ENCODE peak calls at places on chromosomes 16 and 17, in ten cellular contexts. U is SK-N-MC; X is CD8-positive, alpha-beta T cell; T is SHP77; H is A549; O is fibroblast of villous mesenchyme; F is left ventricle myocardium inferior; K is uterus; I is astrocyte of the spinal cord; Z is IMR-90. R is an unnamed sample.

GRCh38 chr16:3101018-3101840 is 2.1 kb upstream of the ZSCAN10 start:
- DNase-seq in U (no peak), X (no peak), T (peak), H (peak), O (peak), F (no peak), K (no peak), I (no peak), Z (no peak), R (no peak)

GRCh38 chr17:62763891-62764600 is 44.1 kb downstream of the MARCHF10 start:
- DNase-seq in U (no peak), X (no peak), T (no peak), H (no peak), O (no peak), F (no peak), K (no peak), I (no peak), Z (no peak), R (no peak)

GRCh38 chr17:31571124-31571892 is 179.8 kb downstream of the RAB11FIP4 start:
- DNase-seq in U (no peak), X (no peak), T (no peak), H (no peak), O (peak), F (peak), K (peak), I (peak), Z (peak), R (peak)

GRCh38 chr17:12693640-12694039 is 27.9 kb downstream of the MYOCD start:
- DNase-seq in U (no peak), X (no peak), T (no peak), H (no peak), O (no peak), F (no peak), K (no peak), I (no peak), Z (peak), R (no peak)

GRCh38 chr16:72875291-72876036 is 172.5 kb downstream of the ZFHX3 start:
- DNase-seq in U (no peak), X (no peak), T (no peak), H (no peak), O (no peak), F (no peak), K (no peak), I (no peak), Z (no peak), R (no peak)

GRCh38 chr16:66548068-66548467 is 1.9 kb downstream of the TK2 start:
- DNase-seq in U (no peak), X (no peak), T (no peak), H (no peak), O (no peak), F (no peak), K (no peak), I (no peak), Z (no peak), R (no peak)

GRCh38 chr16:26012376-26012775 is 320.6 kb downstream of the HS3ST4 start:
- DNase-seq in U (no peak), X (no peak), T (no peak), H (no peak), O (no peak), F (no peak), K (no peak), I (no peak), Z (no peak), R (no peak)

GRCh38 chr17:51507444-51507843 is 247.1 kb downstream of the UTP18 start:
- DNase-seq in U (no peak), X (no peak), T (no peak), H (no peak), O (no peak), F (no peak), K (no peak), I (no peak), Z (no peak), R (no peak)

GRCh38 chr17:76446449-76447231 is 6.3 kb downstream of the UBE2O start:
- DNase-seq in U (no peak), X (no peak), T (no peak), H (peak), O (peak), F (no peak), K (no peak), I (peak), Z (peak), R (no peak)

GRCh38 chr16:73020409-73020884 is 27.5 kb downstream of the ZFHX3 start:
- DNase-seq in U (no peak), X (no peak), T (peak), H (peak), O (peak), F (peak), K (no peak), I (peak), Z (peak), R (peak)

GRCh38 chr17:6239237-6239798 is 169.1 kb downstream of the WSCD1 start:
- DNase-seq in U (no peak), X (no peak), T (no peak), H (no peak), O (no peak), F (no peak), K (no peak), I (no peak), Z (no peak), R (no peak)

GRCh38 chr16:49608801-49609200 is 235.2 kb downstream of the C16orf78 start:
- DNase-seq in U (no peak), X (no peak), T (no peak), H (no peak), O (peak), F (no peak), K (peak), I (peak), Z (peak), R (peak)

GRCh38 chr17:59121901-59122480 is 15.3 kb upstream of the TRIM37 start:
- DNase-seq in U (no peak), X (no peak), T (no peak), H (no peak), O (no peak), F (no peak), K (no peak), I (no peak), Z (no peak), R (no peak)

GRCh38 chr16:67451704-67452435 is 20.9 kb downstream of the HSD11B2 start:
- DNase-seq in U (no peak), X (no peak), T (no peak), H (no peak), O (no peak), F (peak), K (no peak), I (no peak), Z (no peak), R (no peak)

GRCh38 chr17:74369221-74369620 is 1.9 kb downstream of the GPR142 start:
- DNase-seq in U (no peak), X (peak), T (no peak), H (no peak), O (no peak), F (peak), K (no peak), I (no peak), Z (no peak), R (no peak)

GRCh38 chr17:57445051-57445450 is 188.7 kb downstream of the MSI2 start:
- DNase-seq in U (no peak), X (no peak), T (no peak), H (peak), O (peak), F (no peak), K (no peak), I (peak), Z (no peak), R (no peak)

GRCh38 chr16:56995136-56995805 is 5.9 kb downstream of the NLRC5 start:
- DNase-seq in U (no peak), X (no peak), T (no peak), H (no peak), O (no peak), F (no peak), K (no peak), I (no peak), Z (no peak), R (peak)

GRCh38 chr17:49664706-49665211 is 13.1 kb downstream of the SPOP start:
- DNase-seq in U (no peak), X (no peak), T (no peak), H (no peak), O (no peak), F (no peak), K (no peak), I (no peak), Z (no peak), R (no peak)

GRCh38 chr16:13995194-13995593 is 75.2 kb downstream of the ERCC4 start:
- DNase-seq in U (no peak), X (no peak), T (no peak), H (no peak), O (no peak), F (no peak), K (no peak), I (no peak), Z (no peak), R (no peak)

GRCh38 chr17:64773836-64774761 is 112.0 kb upstream of the SMURF2 start:
- DNase-seq in U (no peak), X (no peak), T (peak), H (peak), O (peak), F (no peak), K (no peak), I (peak), Z (peak), R (no peak)

GRCh38 chr17:44219126-44219635 is 294 bp downstream of the UBTF start:
- DNase-seq in U (no peak), X (peak), T (peak), H (peak), O (peak), F (peak), K (peak), I (peak), Z (peak), R (peak)

GRCh38 chr17:82434216-82434565 is 15.8 kb upstream of the OGFOD3 start:
- DNase-seq in U (no peak), X (peak), T (no peak), H (no peak), O (no peak), F (no peak), K (no peak), I (no peak), Z (no peak), R (no peak)

GRCh38 chr16:30186782-30187555 is 3.6 kb downstream of the CORO1A start:
- DNase-seq in U (no peak), X (peak), T (no peak), H (peak), O (peak), F (peak), K (peak), I (no peak), Z (no peak), R (peak)

GRCh38 chr17:45380046-45380765 is 52.5 kb downstream of the ARHGAP27 start:
- DNase-seq in U (no peak), X (no peak), T (no peak), H (no peak), O (no peak), F (no peak), K (no peak), I (no peak), Z (no peak), R (no peak)

GRCh38 chr17:62911106-62911505 is 54.9 kb upstream of the TANC2 start:
- DNase-seq in U (no peak), X (no peak), T (no peak), H (no peak), O (no peak), F (no peak), K (no peak), I (no peak), Z (no peak), R (no peak)

GRCh38 chr16:55120408-55120807 is 189.7 kb downstream of the IRX5 start:
- DNase-seq in U (no peak), X (no peak), T (no peak), H (no peak), O (peak), F (no peak), K (no peak), I (no peak), Z (no peak), R (no peak)

GRCh38 chr16:69186642-69187386 is at the start of gene SNTB2:
- DNase-seq in U (no peak), X (peak), T (peak), H (peak), O (peak), F (peak), K (peak), I (peak), Z (peak), R (peak)

GRCh38 chr16:3774819-3775218 is 57.5 kb upstream of the TRAP1 start:
- DNase-seq in U (no peak), X (no peak), T (no peak), H (no peak), O (no peak), F (no peak), K (no peak), I (no peak), Z (no peak), R (no peak)

GRCh38 chr17:2347805-2348685 is 10.7 kb downstream of the SGSM2 start:
- DNase-seq in U (no peak), X (no peak), T (peak), H (peak), O (peak), F (no peak), K (no peak), I (peak), Z (peak), R (peak)

GRCh38 chr17:78659546-78659945 is 82.3 kb upstream of the DNAH17 start:
- DNase-seq in U (no peak), X (no peak), T (no peak), H (no peak), O (no peak), F (no peak), K (no peak), I (no peak), Z (no peak), R (peak)

GRCh38 chr16:47139561-47140185 is 4.1 kb downstream of the NETO2 start:
- DNase-seq in U (no peak), X (no peak), T (no peak), H (no peak), O (no peak), F (no peak), K (no peak), I (no peak), Z (peak), R (no peak)

GRCh38 chr16:89633064-89633631 is 19.7 kb downstream of the DPEP1 start:
- DNase-seq in U (no peak), X (no peak), T (no peak), H (peak), O (peak), F (no peak), K (no peak), I (peak), Z (peak), R (no peak)

GRCh38 chr16:56423584-56424403 is 1.6 kb downstream of the AMFR start:
- DNase-seq in U (no peak), X (no peak), T (no peak), H (no peak), O (peak), F (no peak), K (no peak), I (peak), Z (no peak), R (no peak)

R was measured in sigmoid colon.